ENCODE peak calls at places on chromosome 14, in six cellular contexts. One of them, this sample, is unnamed.

GRCh38 chr14:97618401-97618800 is 821.2 kb downstream of the VRK1 start:
- DNase-seq in heart left ventricle: no peak
- DNase-seq in activated naive CD4-positive, alpha-beta T cell treated with anti-CD3 and anti-CD28 coated beads, Interleukin-2, amount 10 ng/mL, durations not matched to agents 7 days and 5 days: no peak
- DNase-seq in NCI-H748 treated with DMSO at 0.1 percent for 48 hours: no peak
- DNase-seq in HTR-8/SVneo: no peak
- DNase-seq in cardiac muscle cell: no peak
- DNase-seq in this sample: no peak

GRCh38 chr14:22798528-22798927 is 16.7 kb downstream of the SLC7A7 start:
- DNase-seq in heart left ventricle: no peak
- DNase-seq in activated naive CD4-positive, alpha-beta T cell treated with anti-CD3 and anti-CD28 coated beads, Interleukin-2, amount 10 ng/mL, durations not matched to agents 7 days and 5 days: no peak
- DNase-seq in NCI-H748 treated with DMSO at 0.1 percent for 48 hours: no peak
- DNase-seq in HTR-8/SVneo: no peak
- DNase-seq in cardiac muscle cell: no peak
- DNase-seq in this sample: no peak

GRCh38 chr14:93811611-93812010 is 23.3 kb upstream of the PRIMA1 start:
- DNase-seq in heart left ventricle: no peak
- DNase-seq in activated naive CD4-positive, alpha-beta T cell treated with anti-CD3 and anti-CD28 coated beads, Interleukin-2, amount 10 ng/mL, durations not matched to agents 7 days and 5 days: no peak
- DNase-seq in NCI-H748 treated with DMSO at 0.1 percent for 48 hours: no peak
- DNase-seq in HTR-8/SVneo: no peak
- DNase-seq in cardiac muscle cell: no peak
- DNase-seq in this sample: no peak

GRCh38 chr14:71415404-71415690 is 508.1 kb downstream of the PCNX1 start:
- DNase-seq in heart left ventricle: no peak
- DNase-seq in activated naive CD4-positive, alpha-beta T cell treated with anti-CD3 and anti-CD28 coated beads, Interleukin-2, amount 10 ng/mL, durations not matched to agents 7 days and 5 days: no peak
- DNase-seq in NCI-H748 treated with DMSO at 0.1 percent for 48 hours: no peak
- DNase-seq in HTR-8/SVneo: peak
- DNase-seq in cardiac muscle cell: no peak
- DNase-seq in this sample: no peak

GRCh38 chr14:29016050-29016900 is 249.7 kb downstream of the FOXG1 start:
- DNase-seq in heart left ventricle: no peak
- DNase-seq in activated naive CD4-positive, alpha-beta T cell treated with anti-CD3 and anti-CD28 coated beads, Interleukin-2, amount 10 ng/mL, durations not matched to agents 7 days and 5 days: peak
- DNase-seq in NCI-H748 treated with DMSO at 0.1 percent for 48 hours: peak
- DNase-seq in HTR-8/SVneo: peak
- DNase-seq in cardiac muscle cell: peak
- DNase-seq in this sample: peak

GRCh38 chr14:36702484-36702883 is 40.8 kb downstream of the PAX9 start:
- DNase-seq in heart left ventricle: no peak
- DNase-seq in activated naive CD4-positive, alpha-beta T cell treated with anti-CD3 and anti-CD28 coated beads, Interleukin-2, amount 10 ng/mL, durations not matched to agents 7 days and 5 days: no peak
- DNase-seq in NCI-H748 treated with DMSO at 0.1 percent for 48 hours: no peak
- DNase-seq in HTR-8/SVneo: no peak
- DNase-seq in cardiac muscle cell: no peak
- DNase-seq in this sample: no peak

GRCh38 chr14:100628225-100628624 is 41.0 kb upstream of the BEGAIN start:
- DNase-seq in heart left ventricle: no peak
- DNase-seq in activated naive CD4-positive, alpha-beta T cell treated with anti-CD3 and anti-CD28 coated beads, Interleukin-2, amount 10 ng/mL, durations not matched to agents 7 days and 5 days: no peak
- DNase-seq in NCI-H748 treated with DMSO at 0.1 percent for 48 hours: no peak
- DNase-seq in HTR-8/SVneo: no peak
- DNase-seq in cardiac muscle cell: no peak
- DNase-seq in this sample: no peak

GRCh38 chr14:100714205-100714781 is 12.4 kb upstream of the DLK1 start:
- DNase-seq in heart left ventricle: no peak
- DNase-seq in activated naive CD4-positive, alpha-beta T cell treated with anti-CD3 and anti-CD28 coated beads, Interleukin-2, amount 10 ng/mL, durations not matched to agents 7 days and 5 days: no peak
- DNase-seq in NCI-H748 treated with DMSO at 0.1 percent for 48 hours: no peak
- DNase-seq in HTR-8/SVneo: no peak
- DNase-seq in cardiac muscle cell: no peak
- DNase-seq in this sample: no peak

GRCh38 chr14:58796201-58796600 is 158.4 kb downstream of the DACT1 start:
- DNase-seq in heart left ventricle: no peak
- DNase-seq in activated naive CD4-positive, alpha-beta T cell treated with anti-CD3 and anti-CD28 coated beads, Interleukin-2, amount 10 ng/mL, durations not matched to agents 7 days and 5 days: no peak
- DNase-seq in NCI-H748 treated with DMSO at 0.1 percent for 48 hours: no peak
- DNase-seq in HTR-8/SVneo: no peak
- DNase-seq in cardiac muscle cell: no peak
- DNase-seq in this sample: no peak

GRCh38 chr14:31219169-31219568 is 11.6 kb upstream of the HECTD1 start:
- DNase-seq in heart left ventricle: no peak
- DNase-seq in activated naive CD4-positive, alpha-beta T cell treated with anti-CD3 and anti-CD28 coated beads, Interleukin-2, amount 10 ng/mL, durations not matched to agents 7 days and 5 days: no peak
- DNase-seq in NCI-H748 treated with DMSO at 0.1 percent for 48 hours: no peak
- DNase-seq in HTR-8/SVneo: no peak
- DNase-seq in cardiac muscle cell: no peak
- DNase-seq in this sample: no peak

GRCh38 chr14:100332797-100333196 is 9.7 kb downstream of the SLC25A47 start:
- DNase-seq in heart left ventricle: no peak
- DNase-seq in activated naive CD4-positive, alpha-beta T cell treated with anti-CD3 and anti-CD28 coated beads, Interleukin-2, amount 10 ng/mL, durations not matched to agents 7 days and 5 days: peak
- DNase-seq in NCI-H748 treated with DMSO at 0.1 percent for 48 hours: no peak
- DNase-seq in HTR-8/SVneo: no peak
- DNase-seq in cardiac muscle cell: no peak
- DNase-seq in this sample: no peak

GRCh38 chr14:52305014-52305413 is 9.1 kb upstream of the PTGER2 start:
- DNase-seq in heart left ventricle: no peak
- DNase-seq in activated naive CD4-positive, alpha-beta T cell treated with anti-CD3 and anti-CD28 coated beads, Interleukin-2, amount 10 ng/mL, durations not matched to agents 7 days and 5 days: no peak
- DNase-seq in NCI-H748 treated with DMSO at 0.1 percent for 48 hours: no peak
- DNase-seq in HTR-8/SVneo: no peak
- DNase-seq in cardiac muscle cell: no peak
- DNase-seq in this sample: no peak